ENCODE peak calls at places on chromosome 1, in four cellular contexts. One of them, this sample, is unnamed.

GRCh38 chr1:3014041-3014440 is 7.2 kb upstream of the ACTRT2 start:
- DNase-seq in colonic mucosa: no peak
- DNase-seq in IMR-90: no peak
- DNase-seq in LNCaP clone FGC: no peak
- DNase-seq in this sample: no peak

GRCh38 chr1:158998781-158999161 is 10.9 kb upstream of the IFI16 start:
- DNase-seq in colonic mucosa: peak; percentile 51
- DNase-seq in LNCaP clone FGC: peak; percentile 25
- DNase-seq in IMR-90: peak; percentile 61
- DNase-seq in this sample: peak; percentile 83

GRCh38 chr1:31064685-31065309 is 720 bp downstream of the PUM1 start:
- DNase-seq in IMR-90: peak; percentile 17
- DNase-seq in colonic mucosa: peak; percentile 49
- DNase-seq in LNCaP clone FGC: no peak
- DNase-seq in this sample: no peak

GRCh38 chr1:119323216-119323982 is 45.2 kb upstream of the HAO2 start:
- DNase-seq in LNCaP clone FGC: no peak
- DNase-seq in colonic mucosa: no peak
- DNase-seq in IMR-90: no peak
- DNase-seq in this sample: no peak

GRCh38 chr1:112133487-112133886 is 144.0 kb upstream of the KCND3 start:
- DNase-seq in IMR-90: no peak
- DNase-seq in colonic mucosa: no peak
- DNase-seq in LNCaP clone FGC: no peak
- DNase-seq in this sample: no peak

GRCh38 chr1:150568567-150568966 is 10.8 kb downstream of the MCL1 start:
- DNase-seq in LNCaP clone FGC: no peak
- DNase-seq in colonic mucosa: no peak
- DNase-seq in IMR-90: no peak
- DNase-seq in this sample: no peak

GRCh38 chr1:159040206-159040605 is 30.5 kb downstream of the IFI16 start:
- DNase-seq in IMR-90: peak; percentile 84
- DNase-seq in colonic mucosa: no peak
- DNase-seq in LNCaP clone FGC: no peak
- DNase-seq in this sample: peak; percentile 77

GRCh38 chr1:171739646-171740045 is 2.2 kb downstream of the VAMP4 start:
- DNase-seq in LNCaP clone FGC: no peak
- DNase-seq in colonic mucosa: no peak
- DNase-seq in IMR-90: peak; percentile 53
- DNase-seq in this sample: peak; percentile 24

GRCh38 chr1:13751458-13751871 is 51.5 kb downstream of the PRDM2 start:
- DNase-seq in IMR-90: no peak
- DNase-seq in LNCaP clone FGC: no peak
- DNase-seq in colonic mucosa: no peak
- DNase-seq in this sample: no peak

GRCh38 chr1:30830537-30830936 is 73.0 kb upstream of the LAPTM5 start:
- DNase-seq in LNCaP clone FGC: no peak
- DNase-seq in IMR-90: no peak
- DNase-seq in colonic mucosa: no peak
- DNase-seq in this sample: no peak

GRCh38 chr1:155940993-155941844 is at the start of gene RXFP4:
- DNase-seq in IMR-90: no peak
- DNase-seq in LNCaP clone FGC: no peak
- DNase-seq in colonic mucosa: peak; percentile 90
- DNase-seq in this sample: peak; percentile 53

GRCh38 chr1:235938714-235939487 is 72.2 kb upstream of the LYST start:
- DNase-seq in IMR-90: no peak
- DNase-seq in LNCaP clone FGC: no peak
- DNase-seq in colonic mucosa: no peak
- DNase-seq in this sample: no peak

GRCh38 chr1:50292276-50292675 is 131.0 kb downstream of the DMRTA2 start:
- DNase-seq in LNCaP clone FGC: no peak
- DNase-seq in colonic mucosa: no peak
- DNase-seq in IMR-90: no peak
- DNase-seq in this sample: no peak

GRCh38 chr1:76998582-76999189 is 131.4 kb downstream of the ST6GALNAC5 start:
- DNase-seq in LNCaP clone FGC: no peak
- DNase-seq in colonic mucosa: no peak
- DNase-seq in IMR-90: peak; percentile 62
- DNase-seq in this sample: peak; percentile 67

GRCh38 chr1:170586321-170586855 is 54.4 kb downstream of the GORAB start:
- DNase-seq in IMR-90: no peak
- DNase-seq in LNCaP clone FGC: no peak
- DNase-seq in colonic mucosa: no peak
- DNase-seq in this sample: peak; percentile 88

GRCh38 chr1:109254621-109255096 is 5.3 kb downstream of the CELSR2 start:
- DNase-seq in colonic mucosa: no peak
- DNase-seq in LNCaP clone FGC: no peak
- DNase-seq in IMR-90: no peak
- DNase-seq in this sample: no peak

GRCh38 chr1:83043192-83043591 is 955.7 kb downstream of the TTLL7 start:
- DNase-seq in colonic mucosa: no peak
- DNase-seq in IMR-90: no peak
- DNase-seq in LNCaP clone FGC: no peak
- DNase-seq in this sample: no peak

GRCh38 chr1:32411261-32411660 is 17.0 kb upstream of the BSDC1 start:
- DNase-seq in LNCaP clone FGC: no peak
- DNase-seq in colonic mucosa: no peak
- DNase-seq in IMR-90: no peak
- DNase-seq in this sample: no peak

GRCh38 chr1:10046356-10047085 is 13.8 kb downstream of the UBE4B start:
- DNase-seq in colonic mucosa: no peak
- DNase-seq in IMR-90: no peak
- DNase-seq in LNCaP clone FGC: no peak
- DNase-seq in this sample: peak; percentile 73

GRCh38 chr1:78339490-78339889 is 151.3 kb upstream of the PTGFR start:
- DNase-seq in LNCaP clone FGC: no peak
- DNase-seq in IMR-90: peak; percentile 80
- DNase-seq in colonic mucosa: no peak
- DNase-seq in this sample: peak; percentile 51

GRCh38 chr1:168469690-168470089 is 74.1 kb downstream of the XCL2 start:
- DNase-seq in colonic mucosa: peak; percentile 70
- DNase-seq in IMR-90: peak; percentile 40
- DNase-seq in LNCaP clone FGC: no peak
- DNase-seq in this sample: peak; percentile 69

GRCh38 chr1:204384636-204385354 is 25.1 kb upstream of the PLEKHA6 start:
- DNase-seq in colonic mucosa: no peak
- DNase-seq in LNCaP clone FGC: no peak
- DNase-seq in IMR-90: peak; percentile 50
- DNase-seq in this sample: peak; percentile 71

GRCh38 chr1:156487862-156488261 is 12.7 kb downstream of the MEF2D start:
- DNase-seq in LNCaP clone FGC: no peak
- DNase-seq in colonic mucosa: no peak
- DNase-seq in IMR-90: no peak
- DNase-seq in this sample: no peak

GRCh38 chr1:14522331-14523241 is 75.9 kb upstream of the KAZN start:
- DNase-seq in IMR-90: peak; percentile 82
- DNase-seq in colonic mucosa: no peak
- DNase-seq in LNCaP clone FGC: no peak
- DNase-seq in this sample: peak; percentile 97

GRCh38 chr1:10631121-10631810 is 156.5 kb downstream of the PEX14 start:
- DNase-seq in colonic mucosa: no peak
- DNase-seq in IMR-90: no peak
- DNase-seq in LNCaP clone FGC: no peak
- DNase-seq in this sample: no peak

GRCh38 chr1:20366766-20367602 is 76.3 kb downstream of the VWA5B1 start:
- DNase-seq in IMR-90: peak; percentile 45
- DNase-seq in LNCaP clone FGC: no peak
- DNase-seq in colonic mucosa: peak; percentile 53
- DNase-seq in this sample: peak; percentile 57
- H3K4me3 ChIP-seq in IMR-90: peak overlapping the region; percentile 24
- H3K4me3 ChIP-seq in LNCaP clone FGC: no peak overlapping the region
- H3K4me3 ChIP-seq in colonic mucosa: peak overlapping the region; percentile 15
- H3K4me3 ChIP-seq in this sample: peak overlapping the region; percentile 43

DNA sequence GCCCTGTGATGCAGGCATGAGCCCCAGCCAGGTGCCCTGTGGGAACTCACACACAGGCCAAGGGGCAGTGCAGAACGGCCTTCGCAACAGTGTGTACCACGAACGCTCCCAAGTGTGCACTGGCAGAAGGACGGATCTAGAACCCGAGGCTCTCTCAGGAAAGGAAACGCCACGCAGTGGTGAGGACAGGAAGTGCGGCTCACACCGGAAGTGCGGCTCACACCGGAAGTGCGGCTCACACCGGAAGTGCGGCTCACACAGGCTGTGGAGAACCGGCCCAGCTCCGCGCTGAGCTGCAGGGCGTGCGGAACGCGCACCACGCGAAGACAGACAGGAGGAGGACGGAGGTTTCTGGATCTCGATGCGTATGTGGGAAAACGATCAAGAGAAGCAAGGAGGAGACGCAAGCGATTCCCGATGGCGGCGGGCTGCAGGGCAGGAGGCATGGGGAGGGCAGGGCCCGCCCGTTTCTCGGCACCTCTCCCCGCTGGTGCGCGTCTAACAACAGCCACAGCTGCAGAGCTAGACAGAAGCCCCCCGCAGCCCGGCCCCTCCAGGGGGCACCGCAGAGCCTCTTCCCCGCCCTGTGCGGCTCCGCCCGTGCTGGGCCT is 35.9 kb upstream of the TMEM52 start:
- DNase-seq in IMR-90: no peak
- DNase-seq in colonic mucosa: no peak
- DNase-seq in LNCaP clone FGC: no peak
- DNase-seq in this sample: no peak
- TF ChIP-seq CTCF in IMR-90: no peak
- TF ChIP-seq CTCF in colonic mucosa: no peak
- TF ChIP-seq CTCF in LNCaP clone FGC: peak; percentile 19
- TF ChIP-seq CTCF in this sample: peak; percentile 5

GRCh38 chr1:113279776-113280391 is 110.4 kb upstream of the MAGI3 start:
- DNase-seq in LNCaP clone FGC: no peak
- DNase-seq in colonic mucosa: no peak
- DNase-seq in IMR-90: no peak
- DNase-seq in this sample: no peak

GRCh38 chr1:113282897-113283285 is 107.4 kb upstream of the MAGI3 start:
- DNase-seq in IMR-90: no peak
- DNase-seq in colonic mucosa: no peak
- DNase-seq in LNCaP clone FGC: no peak
- DNase-seq in this sample: no peak

GRCh38 chr1:113283914-113284313 is 106.4 kb upstream of the MAGI3 start:
- DNase-seq in LNCaP clone FGC: no peak
- DNase-seq in IMR-90: no peak
- DNase-seq in colonic mucosa: no peak
- DNase-seq in this sample: no peak

GRCh38 chr1:113281550-113281949 is 108.8 kb upstream of the MAGI3 start:
- DNase-seq in LNCaP clone FGC: no peak
- DNase-seq in colonic mucosa: no peak
- DNase-seq in IMR-90: no peak
- DNase-seq in this sample: no peak

DNA sequence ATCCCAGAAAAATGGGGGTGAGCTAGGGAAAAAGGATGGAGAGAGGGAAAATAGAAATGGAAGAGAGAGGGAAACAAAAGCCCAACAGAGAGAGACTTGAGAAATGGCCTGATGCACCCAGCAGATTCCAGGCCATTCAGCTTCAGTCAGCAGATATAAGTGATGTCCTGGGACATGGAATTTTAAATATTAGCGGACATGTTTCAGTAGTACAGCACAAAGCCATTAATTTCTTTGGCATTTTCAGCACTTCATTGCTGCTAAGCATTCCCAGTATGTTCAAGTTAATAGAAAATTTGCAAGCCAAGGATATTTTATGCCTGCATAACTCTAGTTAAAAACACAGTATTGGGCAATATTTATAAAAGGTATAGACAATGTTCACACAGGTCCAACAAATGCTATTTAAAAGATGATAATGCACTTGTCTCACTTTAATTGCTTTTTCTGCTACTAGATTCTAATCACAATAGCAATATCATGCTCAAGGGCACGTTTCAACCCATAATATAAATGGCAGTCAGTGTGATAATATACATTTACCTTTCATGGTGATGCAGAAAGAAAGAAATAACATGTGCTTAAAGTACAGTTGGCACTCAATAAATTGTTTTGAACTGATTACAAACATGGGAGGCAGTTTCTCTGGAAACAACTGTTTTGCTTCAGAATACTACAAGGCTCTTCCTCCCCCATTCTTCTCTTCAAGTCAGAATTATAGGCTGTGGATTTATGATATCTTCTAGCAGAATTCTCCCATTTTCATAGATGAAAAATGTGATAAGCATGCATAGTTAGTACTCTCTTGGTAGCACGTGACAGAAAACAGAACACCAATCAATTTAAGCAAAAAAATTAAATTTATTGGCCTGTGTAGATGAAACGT is 108.1 kb upstream of the MAGI3 start:
- DNase-seq in IMR-90: no peak
- DNase-seq in LNCaP clone FGC: no peak
- DNase-seq in colonic mucosa: no peak
- DNase-seq in this sample: no peak
- H3K4me3 ChIP-seq in IMR-90: no peak overlapping the region
- H3K4me3 ChIP-seq in LNCaP clone FGC: no peak overlapping the region
- H3K4me3 ChIP-seq in colonic mucosa: no peak overlapping the region
- H3K4me3 ChIP-seq in this sample: no peak overlapping the region

DNA sequence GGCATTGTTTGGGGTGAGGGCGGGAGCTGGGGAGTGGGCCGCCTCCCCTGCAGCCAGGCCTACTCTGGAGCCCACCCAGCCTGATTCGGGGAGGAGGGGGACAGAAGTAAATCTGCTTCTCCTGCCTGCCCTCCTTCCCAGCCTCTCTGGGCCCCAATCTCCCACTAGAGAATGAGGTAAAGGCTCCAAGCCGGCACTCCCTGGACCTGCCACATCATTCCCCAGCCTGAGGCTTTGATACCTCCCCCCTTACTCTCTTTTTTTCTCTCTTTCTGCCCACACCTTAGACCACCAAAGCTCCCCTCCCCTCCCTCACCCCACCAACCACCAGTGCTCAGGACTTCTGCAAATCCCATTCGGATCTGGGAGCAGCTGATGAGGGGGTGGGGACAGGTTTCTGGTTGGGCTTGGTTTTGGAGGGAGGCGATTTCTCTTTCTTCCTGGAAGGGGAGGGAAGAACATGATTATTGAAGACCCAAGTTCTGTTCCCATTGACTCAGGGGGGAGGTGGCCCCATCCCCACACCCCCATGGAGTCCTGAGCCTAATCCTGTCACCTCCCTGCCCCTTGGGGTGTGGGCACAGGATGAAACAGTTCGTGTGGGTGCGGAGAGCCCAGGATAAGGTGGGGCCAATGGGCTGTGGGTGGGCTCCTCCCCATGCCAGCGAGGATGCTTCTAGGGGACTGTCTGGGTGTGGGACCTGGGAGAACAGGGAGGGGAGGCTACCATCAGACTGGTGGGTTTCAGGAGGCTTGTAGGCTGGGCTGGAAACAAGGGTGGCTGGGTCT is 1.3 kb downstream of the MAP7D1 start:
- DNase-seq in colonic mucosa: no peak
- DNase-seq in IMR-90: no peak
- DNase-seq in LNCaP clone FGC: no peak
- DNase-seq in this sample: no peak
- TF ChIP-seq CTCF in colonic mucosa: no peak
- TF ChIP-seq CTCF in IMR-90: no peak
- TF ChIP-seq CTCF in LNCaP clone FGC: no peak
- TF ChIP-seq CTCF in this sample: no peak